ENCODE peak calls at places on chromosomes 2 and 18, in six cellular contexts. One of them, this sample, is unnamed.

GRCh38 chr2:160157861-160158813 is 41.9 kb downstream of the ITGB6 start:
- DNase-seq in T-helper 1 cell: no peak
- DNase-seq in AG08395: peak; percentile 17
- DNase-seq in fibroblast of lung: peak; percentile 72
- DNase-seq in activated CD4-positive, alpha-beta T cell treated with anti-CD3 and anti-CD28 coated beads, Interleukin-2, amount 50 U/mL, for 48 hours: no peak
- DNase-seq in AG09309: peak; percentile 39
- DNase-seq in this sample: peak; percentile 67

GRCh38 chr2:57906152-57906732 is 140.4 kb upstream of the VRK2 start:
- DNase-seq in fibroblast of lung: peak; percentile 61
- DNase-seq in AG08395: peak; percentile 72
- DNase-seq in T-helper 1 cell: no peak
- DNase-seq in AG09309: peak; percentile 32
- DNase-seq in activated CD4-positive, alpha-beta T cell treated with anti-CD3 and anti-CD28 coated beads, Interleukin-2, amount 50 U/mL, for 48 hours: no peak
- DNase-seq in this sample: peak; percentile 48

GRCh38 chr18:28768791-28769768 is 592.1 kb upstream of the CDH2 start:
- DNase-seq in T-helper 1 cell: no peak
- DNase-seq in AG09309: no peak
- DNase-seq in AG08395: no peak
- DNase-seq in fibroblast of lung: peak; percentile 34
- DNase-seq in activated CD4-positive, alpha-beta T cell treated with anti-CD3 and anti-CD28 coated beads, Interleukin-2, amount 50 U/mL, for 48 hours: no peak
- DNase-seq in this sample: peak; percentile 22

GRCh38 chr2:184906709-184907108 is 308.4 kb downstream of the ZNF804A start:
- DNase-seq in AG08395: no peak
- DNase-seq in AG09309: no peak
- DNase-seq in T-helper 1 cell: no peak
- DNase-seq in activated CD4-positive, alpha-beta T cell treated with anti-CD3 and anti-CD28 coated beads, Interleukin-2, amount 50 U/mL, for 48 hours: no peak
- DNase-seq in fibroblast of lung: peak; percentile 71
- DNase-seq in this sample: peak; percentile 61

GRCh38 chr2:209872675-209873074 is 101.0 kb downstream of the UNC80 start:
- DNase-seq in fibroblast of lung: peak; percentile 85
- DNase-seq in T-helper 1 cell: no peak
- DNase-seq in AG08395: no peak
- DNase-seq in AG09309: no peak
- DNase-seq in activated CD4-positive, alpha-beta T cell treated with anti-CD3 and anti-CD28 coated beads, Interleukin-2, amount 50 U/mL, for 48 hours: no peak
- DNase-seq in this sample: peak; percentile 79

GRCh38 chr18:39453356-39453755 is 1887.8 kb upstream of the CELF4 start:
- DNase-seq in AG08395: no peak
- DNase-seq in fibroblast of lung: peak; percentile 11
- DNase-seq in AG09309: no peak
- DNase-seq in activated CD4-positive, alpha-beta T cell treated with anti-CD3 and anti-CD28 coated beads, Interleukin-2, amount 50 U/mL, for 48 hours: no peak
- DNase-seq in T-helper 1 cell: no peak
- DNase-seq in this sample: no peak

GRCh38 chr2:25582079-25582830 is 91.1 kb downstream of the DTNB start:
- DNase-seq in AG08395: no peak
- DNase-seq in activated CD4-positive, alpha-beta T cell treated with anti-CD3 and anti-CD28 coated beads, Interleukin-2, amount 50 U/mL, for 48 hours: no peak
- DNase-seq in fibroblast of lung: no peak
- DNase-seq in T-helper 1 cell: no peak
- DNase-seq in AG09309: no peak
- DNase-seq in this sample: no peak

GRCh38 chr2:224666951-224667553 is 49.1 kb downstream of the CCDC195 start:
- DNase-seq in AG09309: no peak
- DNase-seq in T-helper 1 cell: no peak
- DNase-seq in fibroblast of lung: no peak
- DNase-seq in AG08395: no peak
- DNase-seq in activated CD4-positive, alpha-beta T cell treated with anti-CD3 and anti-CD28 coated beads, Interleukin-2, amount 50 U/mL, for 48 hours: no peak
- DNase-seq in this sample: no peak

GRCh38 chr2:96116879-96117533 is 635 bp upstream of the ADRA2B start:
- DNase-seq in AG09309: no peak
- DNase-seq in AG08395: peak; percentile 88
- DNase-seq in activated CD4-positive, alpha-beta T cell treated with anti-CD3 and anti-CD28 coated beads, Interleukin-2, amount 50 U/mL, for 48 hours: peak; percentile 68
- DNase-seq in T-helper 1 cell: peak; percentile 50
- DNase-seq in fibroblast of lung: no peak
- DNase-seq in this sample: no peak

GRCh38 chr2:162688403-162688802 is 150.2 kb downstream of the KCNH7 start:
- DNase-seq in AG08395: no peak
- DNase-seq in T-helper 1 cell: no peak
- DNase-seq in AG09309: no peak
- DNase-seq in fibroblast of lung: peak; percentile 3
- DNase-seq in activated CD4-positive, alpha-beta T cell treated with anti-CD3 and anti-CD28 coated beads, Interleukin-2, amount 50 U/mL, for 48 hours: no peak
- DNase-seq in this sample: no peak

GRCh38 chr2:41717883-41718282 is 329.9 kb upstream of the PKDCC start:
- DNase-seq in AG09309: no peak
- DNase-seq in activated CD4-positive, alpha-beta T cell treated with anti-CD3 and anti-CD28 coated beads, Interleukin-2, amount 50 U/mL, for 48 hours: no peak
- DNase-seq in AG08395: no peak
- DNase-seq in fibroblast of lung: peak; percentile 13
- DNase-seq in T-helper 1 cell: no peak
- DNase-seq in this sample: no peak

GRCh38 chr18:42706618-42707017 is 408.9 kb downstream of the RIT2 start:
- DNase-seq in activated CD4-positive, alpha-beta T cell treated with anti-CD3 and anti-CD28 coated beads, Interleukin-2, amount 50 U/mL, for 48 hours: no peak
- DNase-seq in AG09309: no peak
- DNase-seq in AG08395: no peak
- DNase-seq in fibroblast of lung: peak; percentile 2
- DNase-seq in T-helper 1 cell: no peak
- DNase-seq in this sample: no peak

GRCh38 chr2:71455741-71456569 is 2.6 kb downstream of the DYSF start:
- DNase-seq in AG09309: no peak
- DNase-seq in fibroblast of lung: peak; percentile 48
- DNase-seq in AG08395: no peak
- DNase-seq in activated CD4-positive, alpha-beta T cell treated with anti-CD3 and anti-CD28 coated beads, Interleukin-2, amount 50 U/mL, for 48 hours: no peak
- DNase-seq in T-helper 1 cell: no peak
- DNase-seq in this sample: peak; percentile 12

GRCh38 chr18:57881818-57882413 is 78.8 kb upstream of the ATP8B1 start:
- DNase-seq in AG08395: peak; percentile 79
- DNase-seq in fibroblast of lung: peak; percentile 71
- DNase-seq in activated CD4-positive, alpha-beta T cell treated with anti-CD3 and anti-CD28 coated beads, Interleukin-2, amount 50 U/mL, for 48 hours: peak; percentile 61
- DNase-seq in T-helper 1 cell: no peak
- DNase-seq in AG09309: peak; percentile 59
- DNase-seq in this sample: peak; percentile 56

GRCh38 chr2:46798041-46798440 is 117.6 kb downstream of the MCFD2 start:
- DNase-seq in activated CD4-positive, alpha-beta T cell treated with anti-CD3 and anti-CD28 coated beads, Interleukin-2, amount 50 U/mL, for 48 hours: no peak
- DNase-seq in fibroblast of lung: no peak
- DNase-seq in T-helper 1 cell: no peak
- DNase-seq in AG08395: no peak
- DNase-seq in AG09309: no peak
- DNase-seq in this sample: no peak

GRCh38 chr2:48364100-48364499 is 165.9 kb upstream of the STON1 start:
- DNase-seq in activated CD4-positive, alpha-beta T cell treated with anti-CD3 and anti-CD28 coated beads, Interleukin-2, amount 50 U/mL, for 48 hours: no peak
- DNase-seq in fibroblast of lung: no peak
- DNase-seq in AG08395: no peak
- DNase-seq in T-helper 1 cell: no peak
- DNase-seq in AG09309: no peak
- DNase-seq in this sample: no peak

GRCh38 chr2:124267821-124268220 is 242.7 kb downstream of the CNTNAP5 start:
- DNase-seq in activated CD4-positive, alpha-beta T cell treated with anti-CD3 and anti-CD28 coated beads, Interleukin-2, amount 50 U/mL, for 48 hours: no peak
- DNase-seq in AG09309: no peak
- DNase-seq in AG08395: peak; percentile 34
- DNase-seq in fibroblast of lung: peak; percentile 69
- DNase-seq in T-helper 1 cell: no peak
- DNase-seq in this sample: peak; percentile 60

GRCh38 chr2:175063741-175064140 is 58.6 kb upstream of the CHN1 start:
- DNase-seq in AG09309: no peak
- DNase-seq in activated CD4-positive, alpha-beta T cell treated with anti-CD3 and anti-CD28 coated beads, Interleukin-2, amount 50 U/mL, for 48 hours: no peak
- DNase-seq in T-helper 1 cell: no peak
- DNase-seq in AG08395: no peak
- DNase-seq in fibroblast of lung: peak; percentile 74
- DNase-seq in this sample: peak; percentile 64

GRCh38 chr2:134634054-134634630 is 84.7 kb downstream of the TMEM163 start:
- DNase-seq in AG09309: no peak
- DNase-seq in activated CD4-positive, alpha-beta T cell treated with anti-CD3 and anti-CD28 coated beads, Interleukin-2, amount 50 U/mL, for 48 hours: no peak
- DNase-seq in T-helper 1 cell: no peak
- DNase-seq in AG08395: no peak
- DNase-seq in fibroblast of lung: no peak
- DNase-seq in this sample: no peak

GRCh38 chr2:173955004-173955403 is 10.2 kb downstream of the SP3 start:
- DNase-seq in fibroblast of lung: no peak
- DNase-seq in T-helper 1 cell: no peak
- DNase-seq in AG09309: no peak
- DNase-seq in AG08395: no peak
- DNase-seq in activated CD4-positive, alpha-beta T cell treated with anti-CD3 and anti-CD28 coated beads, Interleukin-2, amount 50 U/mL, for 48 hours: no peak
- DNase-seq in this sample: no peak

GRCh38 chr18:74945774-74946545 is 263.0 kb downstream of the PTGR3 start:
- DNase-seq in T-helper 1 cell: no peak
- DNase-seq in activated CD4-positive, alpha-beta T cell treated with anti-CD3 and anti-CD28 coated beads, Interleukin-2, amount 50 U/mL, for 48 hours: no peak
- DNase-seq in AG09309: no peak
- DNase-seq in AG08395: peak; percentile 11
- DNase-seq in fibroblast of lung: peak; percentile 46
- DNase-seq in this sample: peak; percentile 24

GRCh38 chr18:61993831-61994230 is 101.0 kb upstream of the RNF152 start:
- DNase-seq in AG09309: no peak
- DNase-seq in T-helper 1 cell: no peak
- DNase-seq in AG08395: peak; percentile 6
- DNase-seq in activated CD4-positive, alpha-beta T cell treated with anti-CD3 and anti-CD28 coated beads, Interleukin-2, amount 50 U/mL, for 48 hours: no peak
- DNase-seq in fibroblast of lung: peak; percentile 20
- DNase-seq in this sample: peak; percentile 8

This sample was measured in astrocyte.